ENCODE peak calls at places on chromosomes 1 and 21, in eight cellular contexts. Z, A, P, M, W, E, L and R are unnamed samples.

GRCh38 chr1:74681449-74681848 is 7.9 kb upstream of the ERICH3 start:
- DNase-seq in M (no peak), P (no peak), W (no peak), L (no peak), A (no peak), Z (no peak), E (no peak), R (no peak)

GRCh38 chr1:170176772-170177171 is 31.0 kb downstream of the NTMT2 start:
- DNase-seq in P (no peak), W (no peak), L (no peak), E (no peak), A (no peak), M (no peak), Z (no peak), R (no peak)

GRCh38 chr1:33321178-33321577 is 280 bp upstream of the A3GALT2 start:
- DNase-seq in M (no peak), Z (no peak), E (no peak), A (no peak), L (no peak), W (no peak), P (no peak), R (peak; percentile 16)

GRCh38 chr1:52713590-52713989 is 12.7 kb upstream of the ZYG11B start:
- DNase-seq in E (no peak), A (no peak), P (no peak), W (no peak), Z (no peak), M (no peak), L (no peak), R (no peak)

GRCh38 chr1:51355382-51355781 is 25.0 kb upstream of the TTC39A start:
- DNase-seq in W (no peak), E (no peak), A (no peak), P (no peak), Z (no peak), M (no peak), L (no peak), R (no peak)

GRCh38 chr1:115184951-115185331 is 95.6 kb upstream of the TSPAN2 start:
- DNase-seq in P (no peak), L (no peak), M (no peak), Z (no peak), A (no peak), E (no peak), W (no peak), R (no peak)

GRCh38 chr1:113870778-113871177 is 734 bp downstream of the PTPN22 start:
- DNase-seq in E (no peak), M (no peak), Z (no peak), L (no peak), W (no peak), A (no peak), P (no peak), R (no peak)

GRCh38 chr1:155962599-155963211 is 15.6 kb downstream of the ARHGEF2 start:
- DNase-seq in L (no peak), P (no peak), Z (no peak), M (no peak), W (peak; percentile 58), A (no peak), E (no peak), R (peak; percentile 67)

GRCh38 chr21:41647806-41648561 is 118.9 kb downstream of the RIPK4 start:
- DNase-seq in E (no peak), W (no peak), L (no peak), P (no peak), A (no peak), M (no peak), Z (no peak), R (no peak)

GRCh38 chr1:70706381-70707173 is 295.5 kb downstream of the CTH start:
- DNase-seq in A (no peak), W (no peak), E (no peak), L (no peak), M (no peak), Z (no peak), P (no peak), R (no peak)

GRCh38 chr1:153805042-153805745 is 30.0 kb downstream of the SLC27A3 start:
- DNase-seq in E (peak; percentile 65), W (peak; percentile 40), A (no peak), P (no peak), M (no peak), L (no peak), Z (peak; percentile 6), R (peak; percentile 67)

GRCh38 chr21:16419188-16419874 is 689.5 kb downstream of the USP25 start:
- DNase-seq in L (peak; percentile 60), P (peak; percentile 37), M (no peak), E (no peak), W (peak; percentile 94), A (peak; percentile 25), Z (no peak), R (peak; percentile 62)

GRCh38 chr1:152768847-152769533 is 6.0 kb upstream of the LCE1F start:
- DNase-seq in A (no peak), P (no peak), M (no peak), Z (no peak), W (no peak), L (no peak), E (no peak), R (no peak)

GRCh38 chr1:7333576-7333975 is 437.5 kb upstream of the VAMP3 start:
- DNase-seq in A (no peak), P (peak; percentile 15), Z (no peak), M (no peak), W (no peak), E (no peak), L (no peak), R (no peak)

GRCh38 chr1:174165471-174166137 is 6.3 kb downstream of the RABGAP1L start:
- DNase-seq in A (no peak), E (no peak), M (no peak), W (no peak), Z (no peak), P (no peak), L (no peak), R (no peak)